ENCODE peak calls at places on chromosomes 2 and 18, in four cellular contexts. Z, T, B and O are unnamed samples.

GRCh38 chr2:67374481-67374880 is 22.7 kb upstream of the ETAA1 start:
- DNase-seq in Z (no peak), T (no peak), B (no peak), O (no peak)

GRCh38 chr2:25323042-25323514 is 18.6 kb downstream of the DNMT3A start:
- DNase-seq in Z (peak), T (no peak), B (no peak), O (no peak)

GRCh38 chr2:232672581-232672980 is 24.6 kb upstream of the GIGYF2 start:
- DNase-seq in Z (no peak), T (no peak), B (no peak), O (no peak)

GRCh38 chr2:152071518-152071917 is 27.3 kb downstream of the CACNB4 start:
- DNase-seq in Z (no peak), T (no peak), B (no peak), O (no peak)

GRCh38 chr2:15223887-15224286 is 337.2 kb downstream of the NBAS start:
- DNase-seq in Z (peak), T (no peak), B (no peak), O (peak)

GRCh38 chr18:8627107-8627472 is 17.9 kb downstream of the RAB12 start:
- DNase-seq in Z (no peak), T (no peak), B (no peak), O (no peak)

GRCh38 chr2:157152362-157152761 is 105.1 kb upstream of the GALNT5 start:
- DNase-seq in Z (no peak), T (no peak), B (no peak), O (no peak)

GRCh38 chr2:218879881-218880748 is 537 bp upstream of the WNT10A start:
- DNase-seq in Z (no peak), T (peak), B (no peak), O (no peak)

GRCh38 chr2:7418343-7418742 is 501.1 kb downstream of the RNF144A start:
- DNase-seq in Z (no peak), T (no peak), B (no peak), O (no peak)

GRCh38 chr2:135743860-135744259 is 2.2 kb downstream of the UBXN4 start:
- DNase-seq in Z (no peak), T (no peak), B (no peak), O (no peak)

GRCh38 chr2:489084-489483 is 188.1 kb downstream of the TMEM18 start:
- DNase-seq in Z (no peak), T (no peak), B (no peak), O (no peak)

GRCh38 chr2:111166115-111166514 is 45.4 kb downstream of the BCL2L11 start:
- DNase-seq in Z (no peak), T (no peak), B (no peak), O (no peak)

GRCh38 chr18:8960740-8961657 is 141.5 kb upstream of the NDUFV2 start:
- DNase-seq in Z (peak), T (no peak), B (no peak), O (no peak)

GRCh38 chr18:457120-457519 is 43.4 kb downstream of the COLEC12 start:
- DNase-seq in Z (peak), T (no peak), B (peak), O (no peak)

GRCh38 chr18:25587545-25587944 is 235.6 kb upstream of the ZNF521 start:
- DNase-seq in Z (no peak), T (no peak), B (no peak), O (no peak)

GRCh38 chr2:134946073-134946472 is 27.5 kb downstream of the CCNT2 start:
- DNase-seq in Z (no peak), T (no peak), B (no peak), O (no peak)